ENCODE peak calls at places on chromosomes 2 and 18, in nine cellular contexts. X is ovary, I is right lobe of liver, S is prostate gland, R is tibial nerve, N is heart left ventricle, V is sigmoid colon, K is endothelial cell of umbilical vein, J is transverse colon. M is an unnamed sample.

GRCh38 chr2:102103992-102104871 is 38.3 kb upstream of the IL1R1 start:
- DNase-seq in X (peak; percentile 71), I (peak; percentile 70), S (peak; percentile 69), R (peak; percentile 28), N (peak; percentile 52), V (peak; percentile 92), K (peak; percentile 79), J (peak; percentile 70), M (no peak)

GRCh38 chr2:69163109-69163508 is 150.1 kb downstream of the ANTXR1 start:
- DNase-seq in X (no peak), I (no peak), S (no peak), R (no peak), N (no peak), V (no peak), K (peak; percentile 68), J (no peak), M (no peak)

GRCh38 chr2:74735009-74735408 is 81.0 kb downstream of the SEMA4F start:
- DNase-seq in X (no peak), I (no peak), S (no peak), R (no peak), N (no peak), V (no peak), K (peak; percentile 46), J (peak; percentile 41), M (no peak)

GRCh38 chr2:210707900-210708299 is 151.5 kb downstream of the CPS1 start:
- DNase-seq in X (no peak), I (no peak), S (no peak), R (no peak), N (no peak), V (no peak), K (no peak), J (no peak), M (no peak)

GRCh38 chr2:33859191-33859590 is 260.1 kb upstream of the FAM98A start:
- DNase-seq in X (no peak), I (no peak), S (no peak), R (no peak), N (no peak), V (no peak), K (no peak), J (no peak), M (no peak)

GRCh38 chr2:57696016-57696415 is 350.6 kb upstream of the VRK2 start:
- DNase-seq in X (no peak), I (no peak), S (no peak), R (no peak), N (no peak), V (no peak), K (no peak), J (no peak), M (no peak)

GRCh38 chr18:58662118-58662517 is 9.1 kb upstream of the MALT1 start:
- DNase-seq in X (no peak), I (no peak), S (no peak), R (no peak), N (no peak), V (no peak), K (no peak), J (no peak), M (no peak)

GRCh38 chr2:238821391-238821790 is 26.5 kb upstream of the TWIST2 start:
- DNase-seq in X (no peak), I (no peak), S (no peak), R (no peak), N (peak; percentile 2), V (no peak), K (no peak), J (no peak), M (no peak)

GRCh38 chr18:56112013-56112749 is 524.2 kb upstream of the TCF4 start:
- DNase-seq in X (no peak), I (no peak), S (no peak), R (no peak), N (no peak), V (no peak), K (peak; percentile 21), J (no peak), M (no peak)

GRCh38 chr2:215729985-215730620 is 283.2 kb downstream of the MREG start:
- DNase-seq in X (no peak), I (no peak), S (no peak), R (no peak), N (no peak), V (no peak), K (no peak), J (no peak), M (no peak)

GRCh38 chr2:241842620-241843211 is 16.0 kb downstream of the PDCD1 start:
- DNase-seq in X (no peak), I (peak; percentile 57), S (no peak), R (peak; percentile 31), N (peak; percentile 68), V (peak; percentile 85), K (no peak), J (peak; percentile 65), M (no peak)

GRCh38 chr2:16666453-16666801 is 793 bp upstream of the CYRIA start:
- DNase-seq in X (no peak), I (no peak), S (no peak), R (no peak), N (peak; percentile 49), V (no peak), K (peak; percentile 96), J (no peak), M (peak; percentile 91)

GRCh38 chr2:67895171-67895941 is 167.4 kb downstream of the C1D start:
- DNase-seq in X (no peak), I (no peak), S (no peak), R (no peak), N (no peak), V (no peak), K (peak; percentile 16), J (no peak), M (no peak)

GRCh38 chr2:131520526-131520925 is 7.2 kb upstream of the CCDC74A start:
- DNase-seq in X (no peak), I (peak; percentile 13), S (no peak), R (no peak), N (no peak), V (peak; percentile 61), K (no peak), J (no peak), M (no peak)

GRCh38 chr2:68152651-68153347 is 4.9 kb upstream of the PNO1 start:
- DNase-seq in X (no peak), I (no peak), S (no peak), R (no peak), N (no peak), V (no peak), K (no peak), J (no peak), M (no peak)

DNA sequence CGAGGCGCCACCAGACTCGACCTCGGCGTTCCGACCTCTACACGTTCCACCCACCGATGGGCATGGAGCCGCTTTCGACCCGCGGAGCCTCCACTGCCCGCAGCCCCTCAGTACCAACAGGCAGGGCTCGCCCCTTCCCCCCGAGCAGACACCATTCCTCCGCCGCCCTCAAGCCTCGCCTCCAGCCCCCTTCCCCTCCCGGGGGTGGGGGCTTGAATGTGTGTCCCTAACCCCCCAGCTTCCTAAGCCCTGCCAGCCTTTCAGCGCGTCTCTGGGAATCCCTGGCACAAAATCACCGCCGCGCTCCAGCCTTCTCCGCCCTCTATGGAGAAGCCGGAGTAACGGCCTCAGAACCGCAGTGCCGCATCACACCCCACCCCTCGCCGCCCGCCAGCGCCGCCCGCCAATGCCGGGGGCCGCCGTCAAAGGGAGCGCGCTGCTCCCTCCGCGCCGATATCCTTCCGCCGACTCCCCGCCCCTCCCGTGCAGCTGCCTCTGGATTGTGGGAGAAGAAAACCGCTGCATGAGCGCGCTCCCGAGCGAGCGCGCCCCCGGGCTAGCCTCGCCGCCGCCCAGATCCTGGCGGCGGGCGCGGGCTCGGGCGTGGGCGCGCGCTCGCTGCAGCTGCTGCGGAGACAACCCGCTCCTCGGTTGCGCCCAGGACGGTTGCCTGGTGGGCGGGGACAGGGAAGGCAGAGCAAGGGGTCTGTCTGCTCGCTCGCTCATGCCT is at the start of gene CCDC88A:
- DNase-seq in X (peak; percentile 99), I (peak; percentile 95), S (peak; percentile 90), R (peak; percentile 89), N (peak; percentile 99), V (peak; percentile 98), K (peak; percentile 97), J (peak; percentile 93), M (no peak)
- TF ChIP-seq POLR2A in X (peak; percentile 63), I (peak; percentile 94), S (no peak), R (peak; percentile 59), N (peak; percentile 78), V (peak; percentile 82), K (peak; percentile 94), J (peak; percentile 77), M (peak; percentile 25)

DNA sequence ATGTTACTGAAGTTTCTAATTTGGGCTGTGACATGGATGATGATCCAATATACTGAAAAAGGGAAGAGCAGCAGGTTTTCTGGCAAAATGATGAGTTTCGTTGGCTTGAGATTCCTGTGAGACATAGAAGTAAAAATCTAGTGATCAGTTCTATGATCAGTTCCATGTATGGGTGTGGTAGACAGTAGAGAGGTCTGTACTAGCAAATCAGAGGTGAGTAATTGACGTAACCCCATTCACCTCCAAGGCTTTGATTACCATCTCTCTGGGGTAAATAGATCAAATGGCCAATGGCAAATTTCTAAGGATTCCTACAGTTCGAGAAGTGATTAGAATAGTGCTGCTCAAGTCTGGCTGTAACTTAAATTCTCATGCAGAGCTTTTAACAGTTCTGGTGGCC is 6.4 kb downstream of the ITGA4 start:
- DNase-seq in X (no peak), I (no peak), S (no peak), R (no peak), N (no peak), V (no peak), K (no peak), J (no peak), M (no peak)
- TF ChIP-seq POLR2A in X (no peak), I (no peak), S (no peak), R (no peak), N (no peak), V (no peak), K (no peak), J (no peak), M (no peak)

DNA sequence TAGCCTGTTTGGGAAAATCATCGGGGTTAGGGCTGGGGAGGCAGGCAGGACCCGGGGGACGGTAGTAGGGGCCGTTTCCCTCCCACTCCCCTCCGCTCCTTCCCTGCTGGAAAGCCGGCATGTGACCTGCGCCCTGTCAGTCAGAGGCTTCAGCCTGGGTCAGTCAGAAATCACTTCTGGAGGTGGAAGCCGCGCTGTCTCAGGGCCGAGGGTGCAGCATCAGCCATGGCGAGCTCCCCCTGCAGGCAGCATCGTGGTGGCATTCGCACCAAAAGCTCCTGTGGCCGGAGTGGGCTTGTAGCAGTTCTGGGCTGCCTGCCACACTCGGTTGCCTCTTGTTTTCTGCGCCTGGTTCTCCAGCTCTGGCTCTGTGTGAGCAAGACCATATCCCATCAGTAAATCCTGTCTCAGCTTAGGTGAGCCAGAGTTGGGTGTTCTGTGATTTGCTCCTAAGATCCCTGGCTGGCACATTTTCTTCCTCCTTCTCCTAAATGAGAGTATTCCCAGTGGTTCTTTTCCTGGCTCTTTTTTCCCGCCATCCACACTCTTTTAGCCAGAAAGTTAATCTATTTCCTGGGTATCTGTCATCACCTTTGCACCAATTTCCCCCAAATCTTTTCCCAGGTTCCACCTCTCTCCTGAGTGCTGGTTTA is 123.9 kb upstream of the CD302 start:
- DNase-seq in X (peak; percentile 87), I (peak; percentile 80), S (peak; percentile 13), R (peak; percentile 49), N (peak; percentile 77), V (peak; percentile 71), K (peak; percentile 77), J (peak; percentile 85), M (no peak)
- TF ChIP-seq POLR2A in X (no peak), I (no peak), S (no peak), R (no peak), N (no peak), V (no peak), K (no peak), J (no peak), M (no peak)

DNA sequence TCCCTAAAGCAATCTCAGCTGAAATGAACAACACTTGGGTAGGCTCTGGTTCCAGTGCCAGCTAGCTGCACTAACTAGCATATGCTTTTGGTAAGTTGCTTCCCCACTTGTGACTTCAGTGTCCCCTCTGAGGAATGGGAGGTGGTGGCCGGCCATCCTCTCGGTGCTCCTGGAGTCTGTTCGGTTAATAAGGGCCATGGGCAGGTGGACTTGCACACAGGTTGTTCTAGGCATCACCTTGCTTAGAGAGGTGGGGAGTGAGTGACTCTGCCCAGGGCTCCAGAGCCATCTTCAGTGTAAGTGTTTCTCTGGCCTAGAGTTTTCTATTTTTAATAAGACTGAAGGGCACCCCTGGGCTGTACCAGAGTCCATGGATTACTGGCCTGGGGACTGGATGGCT is 18.8 kb upstream of the TAF1B start:
- DNase-seq in X (no peak), I (no peak), S (no peak), R (no peak), N (no peak), V (no peak), K (no peak), J (no peak), M (no peak)
- TF ChIP-seq POLR2A in X (no peak), I (no peak), S (no peak), R (no peak), N (no peak), V (no peak), K (no peak), J (no peak), M (no peak)